ENCODE peak calls at places on chromosomes 1 and 21, in eight cellular contexts. Z, P, K, E, X, V, L and A are unnamed samples.

GRCh38 chr1:22388666-22389455 is 62.8 kb upstream of the ZBTB40 start:
- DNase-seq in Z (no peak), V (no peak), K (peak), P (no peak), E (no peak), L (no peak), X (no peak), A (no peak)

GRCh38 chr1:21639594-21640041 is 29.5 kb downstream of the RAP1GAP start:
- DNase-seq in P (no peak), Z (no peak), L (no peak), E (no peak), V (no peak), X (no peak), K (peak), A (no peak)

GRCh38 chr1:13701274-13701650 is 1.3 kb downstream of the PRDM2 start:
- DNase-seq in K (no peak), Z (no peak), E (no peak), X (no peak), P (no peak), L (no peak), V (no peak), A (no peak)

GRCh38 chr21:27321791-27322190 is 354.9 kb upstream of the ADAMTS5 start:
- DNase-seq in E (no peak), K (no peak), V (no peak), L (no peak), X (no peak), P (no peak), Z (no peak), A (no peak)

GRCh38 chr1:226677121-226678020 is 61.7 kb downstream of the ITPKB start:
- DNase-seq in K (peak), X (peak), L (no peak), Z (no peak), V (peak), P (peak), E (peak), A (peak)

GRCh38 chr1:72283204-72284083 is 1.1 kb upstream of the NEGR1 start:
- DNase-seq in P (peak), Z (peak), V (no peak), K (peak), X (peak), L (peak), E (peak), A (no peak)

GRCh38 chr21:28144653-28145052 is 848.0 kb downstream of the LTN1 start:
- DNase-seq in X (no peak), K (no peak), V (no peak), P (no peak), Z (no peak), L (no peak), E (no peak), A (no peak)

GRCh38 chr1:239951518-239952130 is 140.1 kb upstream of the FMN2 start:
- DNase-seq in Z (peak), V (peak), X (peak), P (no peak), E (peak), L (peak), K (peak), A (no peak)

GRCh38 chr1:204842892-204843291 is 27.8 kb upstream of the NFASC start:
- DNase-seq in Z (no peak), X (no peak), L (no peak), E (no peak), P (no peak), V (no peak), K (peak), A (no peak)

GRCh38 chr1:223393275-223394214 is at the start of gene CCDC185:
- DNase-seq in X (no peak), P (no peak), E (no peak), L (no peak), V (no peak), Z (peak), K (peak), A (no peak)

GRCh38 chr21:15332572-15332971 is 267.8 kb upstream of the NRIP1 start:
- DNase-seq in E (no peak), X (no peak), P (no peak), L (no peak), K (no peak), V (no peak), Z (no peak), A (no peak)

GRCh38 chr1:218874313-218874712 is 299.4 kb upstream of the LYPLAL1 start:
- DNase-seq in X (no peak), K (peak), Z (no peak), L (peak), V (no peak), P (no peak), E (no peak), A (no peak)

GRCh38 chr21:17454315-17455027 is 58.4 kb upstream of the CXADR start:
- DNase-seq in K (peak), P (no peak), V (no peak), E (peak), Z (peak), X (peak), L (peak), A (no peak)

GRCh38 chr1:8473892-8474300 is 156.0 kb downstream of the SLC45A1 start:
- DNase-seq in L (no peak), V (no peak), X (no peak), P (no peak), Z (no peak), K (no peak), E (no peak), A (no peak)

GRCh38 chr1:20742671-20743070 is 10.2 kb upstream of the SH2D5 start:
- DNase-seq in V (no peak), Z (no peak), L (no peak), P (no peak), X (no peak), K (no peak), E (no peak), A (no peak)

GRCh38 chr1:225474439-225474985 is 46.7 kb upstream of the LBR start:
- DNase-seq in V (no peak), X (no peak), E (no peak), Z (no peak), K (no peak), L (no peak), P (no peak), A (no peak)

GRCh38 chr21:35226960-35227741 is 178.0 kb upstream of the RUNX1 start:
- DNase-seq in E (no peak), V (peak), P (no peak), X (no peak), K (no peak), Z (no peak), L (no peak), A (peak)

GRCh38 chr21:16913010-16913409 is 599.8 kb upstream of the CXADR start:
- DNase-seq in X (peak), V (no peak), Z (peak), E (no peak), K (no peak), L (no peak), P (no peak), A (no peak)

GRCh38 chr1:116581323-116581885 is 10.6 kb upstream of the CD58 start:
- DNase-seq in V (no peak), K (no peak), P (no peak), E (no peak), X (no peak), Z (no peak), L (no peak), A (no peak)

GRCh38 chr1:103783944-103784377 is 34.3 kb downstream of the AMY1C start:
- DNase-seq in X (no peak), Z (no peak), L (no peak), E (no peak), K (no peak), P (no peak), V (no peak), A (no peak)

GRCh38 chr21:46218906-46219590 is 9.5 kb downstream of the LSS start:
- DNase-seq in L (no peak), Z (no peak), K (no peak), E (no peak), V (no peak), X (no peak), P (no peak), A (no peak)

GRCh38 chr1:94927405-94928175 is 680 bp upstream of the CNN3 start:
- DNase-seq in E (no peak), L (no peak), Z (no peak), K (peak), X (peak), V (no peak), P (no peak), A (no peak)

GRCh38 chr1:17281775-17282181 is 26.2 kb upstream of the PADI4 start:
- DNase-seq in V (no peak), Z (no peak), L (no peak), P (peak), K (no peak), E (no peak), X (no peak), A (no peak)

GRCh38 chr1:46479744-46480350 is 9.8 kb upstream of the DMBX1 start:
- DNase-seq in E (no peak), X (no peak), P (no peak), V (no peak), L (no peak), Z (no peak), K (no peak), A (no peak)

GRCh38 chr1:202959276-202959620 is 1.1 kb upstream of the ADIPOR1 start:
- DNase-seq in P (no peak), E (no peak), L (no peak), X (peak), K (peak), V (no peak), Z (no peak), A (no peak)

GRCh38 chr21:15379776-15380175 is 315.0 kb upstream of the NRIP1 start:
- DNase-seq in Z (no peak), L (no peak), E (no peak), X (no peak), P (no peak), V (no peak), K (no peak), A (no peak)